ENCODE peak calls at places on chromosome 4, in ten cellular contexts. One of them, this sample, is unnamed.

GRCh38 chr4:742096-742741 is 36.6 kb downstream of the PCGF3 start:
- DNase-seq in neural crest cell: no peak
- DNase-seq in activated T-helper 1 cell treated with Interleukin-2 at 50 U/mL for 16 hours: no peak
- DNase-seq in hypothalamus: no peak
- DNase-seq in smooth muscle cell of the brain vasculature: no peak
- DNase-seq in kidney glomerular epithelial cell: no peak
- DNase-seq in T-helper 17 cell: no peak
- DNase-seq in iris pigment epithelial cell: no peak
- DNase-seq in GM12865: no peak
- DNase-seq in left cardiac atrium: no peak
- DNase-seq in this sample: no peak

GRCh38 chr4:173991814-173992213 is 291.7 kb downstream of the FBXO8 start:
- DNase-seq in neural crest cell: no peak
- DNase-seq in activated T-helper 1 cell treated with Interleukin-2 at 50 U/mL for 16 hours: no peak
- DNase-seq in hypothalamus: no peak
- DNase-seq in smooth muscle cell of the brain vasculature: no peak
- DNase-seq in kidney glomerular epithelial cell: no peak
- DNase-seq in T-helper 17 cell: no peak
- DNase-seq in iris pigment epithelial cell: no peak
- DNase-seq in GM12865: no peak
- DNase-seq in left cardiac atrium: no peak
- DNase-seq in this sample: no peak

GRCh38 chr4:101853691-101854090 is 63.2 kb downstream of the BANK1 start:
- DNase-seq in neural crest cell: no peak
- DNase-seq in activated T-helper 1 cell treated with Interleukin-2 at 50 U/mL for 16 hours: no peak
- DNase-seq in hypothalamus: no peak
- DNase-seq in smooth muscle cell of the brain vasculature: no peak
- DNase-seq in kidney glomerular epithelial cell: no peak
- DNase-seq in T-helper 17 cell: no peak
- DNase-seq in iris pigment epithelial cell: no peak
- DNase-seq in GM12865: peak
- DNase-seq in left cardiac atrium: no peak
- DNase-seq in this sample: peak

GRCh38 chr4:159455675-159456235 is 352.9 kb downstream of the RAPGEF2 start:
- DNase-seq in neural crest cell: peak
- DNase-seq in activated T-helper 1 cell treated with Interleukin-2 at 50 U/mL for 16 hours: no peak
- DNase-seq in hypothalamus: no peak
- DNase-seq in smooth muscle cell of the brain vasculature: no peak
- DNase-seq in kidney glomerular epithelial cell: peak
- DNase-seq in T-helper 17 cell: no peak
- DNase-seq in iris pigment epithelial cell: peak
- DNase-seq in GM12865: peak
- DNase-seq in left cardiac atrium: no peak
- DNase-seq in this sample: peak

GRCh38 chr4:175435437-175435836 is 376.6 kb downstream of the GPM6A start:
- DNase-seq in neural crest cell: no peak
- DNase-seq in activated T-helper 1 cell treated with Interleukin-2 at 50 U/mL for 16 hours: no peak
- DNase-seq in hypothalamus: no peak
- DNase-seq in smooth muscle cell of the brain vasculature: no peak
- DNase-seq in kidney glomerular epithelial cell: no peak
- DNase-seq in T-helper 17 cell: no peak
- DNase-seq in iris pigment epithelial cell: peak
- DNase-seq in GM12865: no peak
- DNase-seq in left cardiac atrium: no peak
- DNase-seq in this sample: peak

GRCh38 chr4:176549161-176549865 is 229.5 kb downstream of the SPCS3 start:
- DNase-seq in neural crest cell: no peak
- DNase-seq in activated T-helper 1 cell treated with Interleukin-2 at 50 U/mL for 16 hours: no peak
- DNase-seq in hypothalamus: no peak
- DNase-seq in smooth muscle cell of the brain vasculature: no peak
- DNase-seq in kidney glomerular epithelial cell: no peak
- DNase-seq in T-helper 17 cell: no peak
- DNase-seq in iris pigment epithelial cell: peak
- DNase-seq in GM12865: no peak
- DNase-seq in left cardiac atrium: no peak
- DNase-seq in this sample: peak

GRCh38 chr4:39486221-39486804 is 27.5 kb downstream of the LIAS start:
- DNase-seq in neural crest cell: no peak
- DNase-seq in activated T-helper 1 cell treated with Interleukin-2 at 50 U/mL for 16 hours: no peak
- DNase-seq in hypothalamus: no peak
- DNase-seq in smooth muscle cell of the brain vasculature: no peak
- DNase-seq in kidney glomerular epithelial cell: no peak
- DNase-seq in T-helper 17 cell: no peak
- DNase-seq in iris pigment epithelial cell: no peak
- DNase-seq in GM12865: no peak
- DNase-seq in left cardiac atrium: no peak
- DNase-seq in this sample: no peak

GRCh38 chr4:110005461-110006056 is 92.9 kb downstream of the EGF start:
- DNase-seq in neural crest cell: no peak
- DNase-seq in activated T-helper 1 cell treated with Interleukin-2 at 50 U/mL for 16 hours: no peak
- DNase-seq in hypothalamus: no peak
- DNase-seq in smooth muscle cell of the brain vasculature: peak
- DNase-seq in kidney glomerular epithelial cell: peak
- DNase-seq in T-helper 17 cell: no peak
- DNase-seq in iris pigment epithelial cell: peak
- DNase-seq in GM12865: peak
- DNase-seq in left cardiac atrium: no peak
- DNase-seq in this sample: peak

GRCh38 chr4:60020389-60020788 is 1179.7 kb upstream of the ADGRL3 start:
- DNase-seq in neural crest cell: no peak
- DNase-seq in activated T-helper 1 cell treated with Interleukin-2 at 50 U/mL for 16 hours: no peak
- DNase-seq in hypothalamus: no peak
- DNase-seq in smooth muscle cell of the brain vasculature: no peak
- DNase-seq in kidney glomerular epithelial cell: no peak
- DNase-seq in T-helper 17 cell: no peak
- DNase-seq in iris pigment epithelial cell: no peak
- DNase-seq in GM12865: no peak
- DNase-seq in left cardiac atrium: no peak
- DNase-seq in this sample: no peak